ENCODE peak calls at places on chromosome 4, in seven cellular contexts. Z is adrenal gland, B is tibial artery, J is hepatocyte, R is A549, D is ascending aorta, T is PC-3. S is an unnamed sample. For H3K4me1, the result is how much of the 10 kb centered on the place peaks cover.

GRCh38 chr4:78726575-78726974 is 49.6 kb upstream of the BMP2K start:
- DNase-seq in Z (no peak), R (no peak), B (no peak), J (no peak), D (no peak), T (no peak), S (no peak)

GRCh38 chr4:101156619-101157310 is 190.6 kb downstream of the PPP3CA start:
- DNase-seq in B (no peak), T (no peak), Z (no peak), R (no peak), D (no peak), J (no peak), S (no peak)

GRCh38 chr4:7890635-7891393 is 48.8 kb downstream of the AFAP1 start:
- DNase-seq in T (peak), D (no peak), B (no peak), J (no peak), Z (no peak), R (peak), S (peak)

GRCh38 chr4:80306255-80306654 is 29.3 kb upstream of the CFAP299 start:
- DNase-seq in B (no peak), R (no peak), D (no peak), J (no peak), T (peak), Z (no peak), S (peak)

GRCh38 chr4:88446124-88446523 is 10.8 kb upstream of the HERC5 start:
- DNase-seq in B (no peak), R (no peak), J (no peak), T (peak), Z (no peak), D (no peak), S (peak)

GRCh38 chr4:107858158-107858742 is 33.5 kb downstream of the SGMS2 start:
- DNase-seq in J (no peak), R (no peak), Z (no peak), T (no peak), D (no peak), B (no peak), S (no peak)

GRCh38 chr4:44448548-44449443 is at the start of gene KCTD8:
- DNase-seq in J (peak), T (peak), D (peak), B (peak), Z (peak), R (peak), S (peak)

GRCh38 chr4:80005863-80006262 is 67.2 kb downstream of the ANTXR2 start:
- DNase-seq in J (no peak), B (no peak), Z (no peak), T (peak), D (no peak), R (no peak), S (peak)

GRCh38 chr4:80178964-80179363 is 18.3 kb upstream of the PRDM8 start:
- DNase-seq in B (no peak), T (no peak), D (no peak), Z (no peak), J (no peak), R (no peak), S (no peak)

GRCh38 chr4:79964715-79965345 is 108.2 kb downstream of the ANTXR2 start:
- DNase-seq in R (no peak), J (peak), D (no peak), Z (no peak), B (no peak), T (no peak), S (no peak)

GRCh38 chr4:116058129-116058528 is 944.7 kb upstream of the NDST4 start:
- DNase-seq in Z (no peak), D (no peak), R (no peak), J (no peak), B (no peak), T (no peak), S (no peak)

GRCh38 chr4:22906046-22906445 is 213.3 kb downstream of the GBA3 start:
- DNase-seq in T (no peak), Z (no peak), D (no peak), B (no peak), J (peak), R (no peak), S (no peak)

GRCh38 chr4:146370841-146371240 is 150.9 kb downstream of the SLC10A7 start:
- DNase-seq in T (peak), J (no peak), Z (no peak), R (no peak), D (no peak), B (no peak), S (peak)

GRCh38 chr4:85744950-85745349 is 270.0 kb downstream of the ARHGAP24 start:
- DNase-seq in R (no peak), Z (no peak), T (peak), J (peak), D (no peak), B (no peak), S (peak)

GRCh38 chr4:5721923-5722322 is 10.9 kb downstream of the EVC start:
- DNase-seq in B (no peak), Z (no peak), J (no peak), R (no peak), D (no peak), T (no peak), S (no peak)

GRCh38 chr4:32884198-32884597 is 2164.0 kb downstream of the PCDH7 start:
- DNase-seq in T (peak), B (no peak), Z (no peak), R (no peak), J (no peak), D (no peak), S (peak)

GRCh38 chr4:186851291-186852077 is 127.8 kb upstream of the FAT1 start:
- DNase-seq in J (no peak), T (no peak), B (no peak), D (no peak), R (no peak), Z (no peak), S (no peak)

GRCh38 chr4:15906024-15906443 is 32.5 kb downstream of the FGFBP1 start:
- DNase-seq in J (peak), D (no peak), R (peak), T (peak), Z (no peak), B (no peak), S (peak)

GRCh38 chr4:56804551-56804950 is 16.9 kb downstream of the SPINK2 start:
- DNase-seq in J (no peak), R (no peak), B (no peak), D (no peak), T (no peak), Z (no peak), S (peak)

GRCh38 chr4:138007572-138007971 is 234.6 kb downstream of the SLC7A11 start:
- DNase-seq in B (no peak), Z (no peak), R (no peak), D (no peak), J (no peak), T (peak), S (no peak)

GRCh38 chr4:3389186-3389878 is 52.4 kb upstream of the HGFAC start:
- DNase-seq in B (no peak), R (no peak), D (no peak), T (no peak), J (no peak), Z (no peak), S (no peak)

GRCh38 chr4:138039010-138039409 is 203.1 kb downstream of the SLC7A11 start:
- DNase-seq in D (no peak), T (no peak), B (no peak), Z (no peak), R (no peak), J (no peak), S (peak)

GRCh38 chr4:151485541-151486131 is 76.7 kb downstream of the FHIP1A start:
- DNase-seq in B (no peak), T (no peak), J (no peak), D (no peak), Z (no peak), R (no peak), S (no peak)

GRCh38 chr4:2930135-2930805 is 32.9 kb downstream of the NOP14 start:
- DNase-seq in B (peak), R (no peak), T (no peak), D (no peak), Z (peak), J (peak), S (no peak)

GRCh38 chr4:105296672-105297071 is 150.0 kb downstream of the TET2 start:
- DNase-seq in B (no peak), Z (no peak), D (no peak), R (no peak), T (no peak), J (no peak), S (no peak)

GRCh38 chr4:140238353-140239041 is 84.5 kb upstream of the MAML3 start:
- DNase-seq in J (peak), R (no peak), B (peak), D (peak), Z (peak), T (no peak), S (no peak)

GRCh38 chr4:103375278-103375677 is 177.1 kb upstream of the CENPE start:
- DNase-seq in R (no peak), B (no peak), D (no peak), T (peak), J (no peak), Z (no peak), S (no peak)

GRCh38 chr4:3523628-3524221 is 8.5 kb downstream of the LRPAP1 start:
- DNase-seq in B (no peak), Z (no peak), R (no peak), D (no peak), T (no peak), J (no peak), S (no peak)

GRCh38 chr4:153634737-153635353 is 49.2 kb upstream of the TLR2 start:
- DNase-seq in B (no peak), J (peak), Z (no peak), R (peak), T (peak), D (no peak), S (no peak)

GRCh38 chr4:8842614-8843013 is 29.0 kb downstream of the HMX1 start:
- DNase-seq in B (no peak), R (no peak), Z (no peak), J (no peak), D (no peak), T (no peak), S (no peak)

GRCh38 chr4:152189451-152190179 is 346.3 kb downstream of the FBXW7 start:
- DNase-seq in T (no peak), R (no peak), J (no peak), D (no peak), Z (no peak), B (no peak), S (no peak)

GRCh38 chr4:118729287-118730286 is 44.4 kb downstream of the METTL14 start:
- DNase-seq in J (no peak), Z (no peak), R (no peak), T (no peak), B (no peak), D (no peak), S (no peak)

GRCh38 chr4:181991374-181991773 is 251.8 kb upstream of the TENM3 start:
- DNase-seq in B (no peak), T (no peak), Z (no peak), D (no peak), J (no peak), R (no peak), S (no peak)

GRCh38 chr4:108117473-108118182 is 51.1 kb downstream of the LEF1 start:
- DNase-seq in R (peak), B (no peak), Z (no peak), D (no peak), J (no peak), T (peak), S (no peak)

GRCh38 chr4:125382995-125383394 is 68.2 kb downstream of the FAT4 start:
- DNase-seq in J (no peak), R (no peak), Z (no peak), T (no peak), B (no peak), D (no peak), S (no peak)

GRCh38 chr4:170465434-170465833 is 375.7 kb upstream of the AADAT start:
- DNase-seq in B (no peak), J (no peak), R (no peak), D (no peak), T (no peak), Z (no peak), S (peak)

GRCh38 chr4:47926667-47927258 is 12.4 kb upstream of the NFXL1 start:
- DNase-seq in R (peak), Z (peak), T (peak), D (no peak), B (peak), J (peak), S (peak)

GRCh38 chr4:182206266-182206665 is 36.9 kb upstream of the TENM3 start:
- DNase-seq in J (no peak), T (no peak), Z (no peak), R (no peak), D (no peak), B (no peak), S (no peak)

GRCh38 chr4:45944000-45944399 is 179.9 kb downstream of the GABRG1 start:
- DNase-seq in T (peak), J (no peak), Z (no peak), B (no peak), R (no peak), D (no peak), S (no peak)

DNA sequence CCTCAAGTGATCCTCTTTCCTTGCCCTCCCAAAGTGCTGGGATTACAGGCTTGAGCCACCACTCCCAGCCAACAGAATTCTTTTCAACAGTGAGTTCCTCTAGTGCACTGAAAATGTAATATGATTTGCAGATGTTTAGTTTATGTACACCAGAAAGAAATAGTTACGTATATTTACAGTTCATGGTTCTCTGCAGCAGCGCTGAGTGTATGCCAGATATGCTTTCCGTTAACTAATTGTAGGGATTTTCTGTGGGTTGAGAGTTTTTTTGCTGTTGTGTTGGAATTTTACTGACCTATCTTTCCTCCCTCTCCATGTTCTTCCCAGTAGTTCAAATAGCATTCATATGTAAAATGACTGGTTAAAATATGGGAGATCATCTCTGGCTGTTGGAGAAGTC is 44.0 kb downstream of the GAB1 start:
- DNase-seq in Z (no peak), B (no peak), D (no peak), J (no peak), T (no peak), R (no peak), S (no peak)
- H3K4me1 ChIP-seq in Z (half or more), B (half or more), D (under half), J (under half), T (under half), R (under half), S (under half)

DNA sequence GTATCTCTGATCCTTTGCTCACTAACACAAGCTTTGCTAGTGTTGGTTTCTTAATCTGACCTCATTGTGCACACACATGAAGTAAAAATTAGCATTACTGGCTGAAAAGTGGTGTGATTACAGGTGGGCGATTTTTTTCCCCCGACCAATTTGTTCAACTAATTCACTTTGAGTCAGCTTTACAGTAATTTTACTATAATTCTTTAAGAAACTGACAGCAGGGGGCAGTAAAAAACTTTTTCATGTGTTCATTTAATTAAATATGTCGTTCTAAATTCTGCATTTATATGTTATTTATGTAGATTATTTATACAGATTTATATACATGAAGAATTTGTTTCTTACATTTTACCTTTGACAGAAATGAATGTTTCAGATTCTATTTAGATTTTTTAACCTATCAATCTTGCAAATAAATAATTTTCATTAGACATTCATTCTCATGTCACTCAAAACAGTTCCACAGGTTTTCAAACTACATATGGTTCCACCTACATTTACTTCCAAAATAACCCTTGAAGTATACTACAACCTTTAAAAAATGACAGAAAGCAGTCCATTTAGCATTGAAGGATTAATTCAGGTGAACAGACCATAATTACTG is 17.5 kb downstream of the PALLD start:
- DNase-seq in B (no peak), J (peak), D (no peak), Z (no peak), T (peak), R (no peak), S (no peak)
- TF ChIP-seq CTCF in B (peak), J (peak), D (peak), Z (peak), T (peak), R (peak), S (peak)

DNA sequence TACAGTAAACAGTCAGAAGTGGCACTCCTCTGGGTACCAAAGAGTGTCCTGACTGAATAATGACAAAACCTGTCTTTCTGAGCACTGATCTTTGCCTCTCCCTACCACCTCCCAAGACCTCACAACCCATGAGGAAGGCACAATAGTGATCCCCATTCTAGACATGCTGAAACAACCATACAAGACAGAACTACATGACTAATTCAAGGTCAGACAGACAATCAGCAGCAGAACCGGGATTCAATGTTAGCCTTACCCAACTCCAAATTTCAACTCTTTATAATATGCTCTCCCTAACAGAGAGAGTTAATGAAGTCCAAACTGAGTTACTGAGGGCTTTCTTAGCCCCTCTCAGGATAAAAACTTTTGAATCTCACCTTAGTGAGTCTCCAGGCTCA is 71.0 kb downstream of the IRF2 start:
- DNase-seq in T (no peak), J (no peak), R (no peak), D (no peak), B (no peak), Z (no peak), S (no peak)
- H3K4me1 ChIP-seq in T (under half), J (under half), R (under half), D (under half), B (under half), Z (half or more), S (under half)

GRCh38 chr4:163621844-163622243 is 127.4 kb downstream of the TMA16 start:
- DNase-seq in B (no peak), Z (no peak), T (no peak), R (no peak), D (no peak), J (no peak), S (no peak)

GRCh38 chr4:163622351-163623051 is 128.0 kb downstream of the TMA16 start:
- DNase-seq in B (no peak), R (no peak), D (no peak), J (no peak), Z (no peak), T (no peak), S (no peak)

GRCh38 chr4:163614866-163615265 is 120.4 kb downstream of the TMA16 start:
- DNase-seq in Z (no peak), D (no peak), J (no peak), T (no peak), B (no peak), R (no peak), S (no peak)

GRCh38 chr4:163620738-163621137 is 126.2 kb downstream of the TMA16 start:
- DNase-seq in J (no peak), B (no peak), Z (no peak), D (no peak), R (no peak), T (no peak), S (no peak)

GRCh38 chr4:163618845-163619244 is 124.4 kb downstream of the TMA16 start:
- DNase-seq in Z (no peak), R (no peak), T (no peak), B (no peak), D (no peak), J (no peak), S (no peak)
- TF ChIP-seq CTCF in Z (no peak), R (no peak), T (no peak), B (no peak), D (no peak), J (no peak), S (no peak)

DNA sequence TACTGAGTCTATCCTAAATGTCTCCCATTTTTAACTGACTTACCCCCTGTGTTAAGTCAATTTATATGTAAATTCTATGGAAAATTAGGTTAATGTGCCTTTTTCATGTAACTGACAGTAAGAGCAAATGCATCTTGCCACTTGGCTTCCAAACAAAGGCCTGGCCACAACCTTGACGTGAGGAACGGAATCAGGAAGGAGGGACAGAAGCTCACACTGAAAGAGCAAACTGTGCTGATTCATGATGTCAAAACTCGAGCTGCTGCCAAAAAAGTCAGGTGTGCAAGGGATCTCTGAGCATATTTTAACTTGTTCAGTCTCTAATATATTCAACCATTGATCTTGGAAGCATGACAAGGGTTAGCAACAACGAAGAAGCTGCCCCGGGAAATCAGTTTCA is 35.8 kb downstream of the GPM6A start:
- DNase-seq in R (no peak), B (no peak), Z (no peak), J (no peak), T (no peak), D (no peak), S (peak)
- H3K4me1 ChIP-seq in R (under half), B (under half), Z (under half), J (under half), T (under half), D (under half), S (under half)

DNA sequence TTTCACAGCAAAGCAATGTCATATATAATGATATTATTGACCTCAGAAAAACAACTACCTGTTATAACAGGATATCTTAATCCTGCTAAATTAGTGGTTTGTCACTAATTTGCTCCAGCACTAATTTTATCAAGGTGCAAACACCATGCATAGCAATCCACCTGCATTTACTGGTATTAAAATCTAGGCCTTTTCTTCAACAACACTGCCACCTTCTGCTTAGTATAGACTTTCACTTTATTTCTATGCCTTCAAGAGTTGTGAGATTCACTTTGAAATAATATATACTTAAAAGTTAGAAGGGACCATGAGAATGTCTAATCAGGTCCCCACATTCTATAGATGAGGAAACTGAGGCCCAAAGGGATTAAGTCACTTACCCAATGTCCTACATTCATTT is 82.1 kb upstream of the IQCM start:
- DNase-seq in Z (no peak), T (peak), J (peak), D (no peak), B (no peak), R (peak), S (peak)
- TF ChIP-seq CTCF in Z (no peak), T (peak), J (peak), D (peak), B (peak), R (peak), S (peak)

GRCh38 chr4:25161599-25161960 is 1.3 kb upstream of the SEPSECS start:
- DNase-seq in B (no peak), R (no peak), T (peak), J (peak), Z (no peak), D (no peak), S (peak)

GRCh38 chr4:25160714-25161598 is 707 bp upstream of the SEPSECS start:
- DNase-seq in T (peak), B (peak), R (no peak), J (peak), Z (no peak), D (no peak), S (peak)

GRCh38 chr4:25163216-25163615 is 3.0 kb upstream of the SEPSECS start:
- DNase-seq in D (no peak), Z (no peak), B (no peak), R (no peak), T (no peak), J (no peak), S (no peak)

GRCh38 chr4:25159837-25160713 is at the start of gene SEPSECS:
- DNase-seq in D (peak), B (peak), Z (peak), T (peak), R (peak), J (peak), S (peak)

GRCh38 chr4:25162566-25162965 is 2.3 kb upstream of the SEPSECS start:
- DNase-seq in R (no peak), J (no peak), T (peak), B (no peak), D (no peak), Z (no peak), S (no peak)
- H3K4me1 ChIP-seq in R (under half), J (under half), T (under half), B (under half), D (under half), Z (under half), S (under half)

GRCh38 chr4:66688674-66689073 is 856.6 kb downstream of the CENPC start:
- DNase-seq in Z (no peak), J (peak), D (no peak), B (no peak), T (peak), R (peak), S (peak)
- TF ChIP-seq CTCF in Z (peak), J (peak), D (no peak), B (no peak), T (peak), R (peak), S (peak)